ENCODE peak calls at places on chromosomes 16 and 17, in seven cellular contexts. Q is activated B cell treated with CpG ODN at 0.5 μM for 24 hours; A is IMR-90; G is foreskin fibroblast; Z is GM04504; C is activated T-cell treated with anti-CD3 and anti-CD28 coated beads, Interleukin-2, amount 50 U/mL, for 4 hours; T is AG08396. U is an unnamed sample.

GRCh38 chr16:22739077-22739476 is 74.9 kb upstream of the HS3ST2 start:
- DNase-seq in Q (no peak), A (no peak), G (no peak), Z (no peak), C (no peak), T (no peak), U (peak)

GRCh38 chr17:32936894-32937500 is 9.0 kb downstream of the TMEM98 start:
- DNase-seq in Q (peak), A (peak), G (peak), Z (no peak), C (peak), T (peak), U (peak)

GRCh38 chr16:54173489-54173888 is 113.1 kb downstream of the IRX3 start:
- DNase-seq in Q (no peak), A (no peak), G (no peak), Z (no peak), C (no peak), T (no peak), U (no peak)

GRCh38 chr16:57744646-57744903 is 9.0 kb downstream of the KATNB1 start:
- DNase-seq in Q (no peak), A (no peak), G (no peak), Z (no peak), C (no peak), T (no peak), U (no peak)

GRCh38 chr17:28484296-28484695 is 10.9 kb downstream of the SLC13A2 start:
- DNase-seq in Q (no peak), A (no peak), G (no peak), Z (no peak), C (no peak), T (no peak), U (no peak)

GRCh38 chr16:4500283-4500682 is 24.1 kb downstream of the HMOX2 start:
- DNase-seq in Q (no peak), A (peak), G (peak), Z (peak), C (no peak), T (peak), U (peak)

GRCh38 chr16:4266372-4266771 is 6.5 kb downstream of the TFAP4 start:
- DNase-seq in Q (no peak), A (no peak), G (peak), Z (no peak), C (no peak), T (peak), U (no peak)

GRCh38 chr16:27080870-27081269 is 14.1 kb downstream of the C16orf82 start:
- DNase-seq in Q (no peak), A (no peak), G (peak), Z (peak), C (no peak), T (peak), U (no peak)

GRCh38 chr16:82741073-82741615 is 114.4 kb downstream of the CDH13 start:
- DNase-seq in Q (no peak), A (peak), G (peak), Z (no peak), C (no peak), T (no peak), U (no peak)

GRCh38 chr17:48646183-48647102 is 20.3 kb upstream of the HOXB9 start:
- DNase-seq in Q (peak), A (no peak), G (no peak), Z (no peak), C (peak), T (peak), U (no peak)

GRCh38 chr17:6556121-6557039 is at the start of gene PITPNM3:
- DNase-seq in Q (no peak), A (no peak), G (peak), Z (no peak), C (no peak), T (peak), U (no peak)

GRCh38 chr16:88866151-88866920 is at the start of gene PABPN1L:
- DNase-seq in Q (no peak), A (no peak), G (no peak), Z (no peak), C (no peak), T (no peak), U (no peak)

GRCh38 chr16:70737377-70738082 is 51.7 kb upstream of the MTSS2 start:
- DNase-seq in Q (peak), A (peak), G (peak), Z (peak), C (peak), T (peak), U (no peak)

GRCh38 chr16:17294856-17295255 is 175.9 kb downstream of the XYLT1 start:
- DNase-seq in Q (no peak), A (no peak), G (no peak), Z (no peak), C (no peak), T (no peak), U (no peak)

GRCh38 chr17:79073706-79074088 is 927 bp upstream of the ENGASE start:
- DNase-seq in Q (no peak), A (no peak), G (no peak), Z (no peak), C (no peak), T (no peak), U (no peak)

GRCh38 chr17:30031214-30031869 is 85.3 kb upstream of the NSRP1 start:
- DNase-seq in Q (no peak), A (no peak), G (no peak), Z (no peak), C (no peak), T (no peak), U (no peak)

GRCh38 chr17:66448008-66448644 is 145.7 kb downstream of the PRKCA start:
- DNase-seq in Q (no peak), A (no peak), G (no peak), Z (no peak), C (no peak), T (no peak), U (no peak)

GRCh38 chr16:12317121-12317810 is 340.7 kb downstream of the SNX29 start:
- DNase-seq in Q (no peak), A (no peak), G (no peak), Z (no peak), C (no peak), T (no peak), U (no peak)

GRCh38 chr16:78396046-78396445 is 296.6 kb downstream of the WWOX start:
- DNase-seq in Q (no peak), A (no peak), G (no peak), Z (no peak), C (no peak), T (no peak), U (no peak)

GRCh38 chr16:4653981-4654380 is 29.4 kb downstream of the MGRN1 start:
- DNase-seq in Q (no peak), A (no peak), G (no peak), Z (no peak), C (no peak), T (no peak), U (no peak)

GRCh38 chr16:64969221-64969620 is 152.6 kb downstream of the CDH11 start:
- DNase-seq in Q (no peak), A (peak), G (no peak), Z (no peak), C (no peak), T (no peak), U (no peak)

GRCh38 chr16:18979936-18980335 is 3.8 kb upstream of the TMC7 start:
- DNase-seq in Q (no peak), A (no peak), G (no peak), Z (no peak), C (no peak), T (no peak), U (no peak)

GRCh38 chr17:61289408-61290385 is 109.9 kb upstream of the TBX2 start:
- DNase-seq in Q (no peak), A (no peak), G (no peak), Z (no peak), C (no peak), T (no peak), U (no peak)

GRCh38 chr17:47243737-47244598 is 9.7 kb upstream of the ITGB3 start:
- DNase-seq in Q (no peak), A (no peak), G (no peak), Z (no peak), C (no peak), T (no peak), U (no peak)

GRCh38 chr16:28309811-28310311 is 17.5 kb downstream of the SBK1 start:
- DNase-seq in Q (no peak), A (no peak), G (no peak), Z (no peak), C (peak), T (no peak), U (no peak)

GRCh38 chr17:80413771-80414507 is 1.0 kb upstream of the ENDOV start:
- DNase-seq in Q (no peak), A (no peak), G (no peak), Z (no peak), C (no peak), T (peak), U (no peak)

GRCh38 chr16:57260294-57260929 is 15.4 kb downstream of the ARL2BP start:
- DNase-seq in Q (no peak), A (peak), G (peak), Z (no peak), C (peak), T (peak), U (peak)

GRCh38 chr16:70777973-70778406 is 23.0 kb downstream of the VAC14 start:
- DNase-seq in Q (no peak), A (peak), G (peak), Z (no peak), C (no peak), T (peak), U (no peak)

GRCh38 chr17:76007850-76008165 is 7.2 kb downstream of the CDK3 start:
- DNase-seq in Q (no peak), A (no peak), G (no peak), Z (no peak), C (no peak), T (no peak), U (no peak)

GRCh38 chr16:10675221-10675620 is 19.5 kb downstream of the TEKT5 start:
- DNase-seq in Q (no peak), A (no peak), G (no peak), Z (no peak), C (no peak), T (no peak), U (no peak)

GRCh38 chr17:63335818-63336217 is 110.3 kb downstream of the CYB561 start:
- DNase-seq in Q (no peak), A (no peak), G (no peak), Z (no peak), C (no peak), T (no peak), U (no peak)

GRCh38 chr16:969508-970378 is 1.0 kb downstream of the LMF1 start:
- DNase-seq in Q (no peak), A (peak), G (peak), Z (no peak), C (no peak), T (peak), U (no peak)

GRCh38 chr16:58377932-58378331 is 14.3 kb upstream of the GINS3 start:
- DNase-seq in Q (no peak), A (no peak), G (no peak), Z (no peak), C (no peak), T (peak), U (no peak)

GRCh38 chr17:60863892-60864673 is 186.4 kb downstream of the BCAS3 start:
- DNase-seq in Q (no peak), A (peak), G (peak), Z (no peak), C (no peak), T (no peak), U (no peak)

GRCh38 chr16:873889-874288 is 73.4 kb upstream of the GNG13 start:
- DNase-seq in Q (no peak), A (no peak), G (no peak), Z (no peak), C (no peak), T (no peak), U (no peak)